ENCODE peak calls at places on chromosomes 5 and 9, in six cellular contexts. D is cardiac fibroblast, B is fibroblast of the aortic adventitia, O is psoas muscle, S is cardiac muscle cell, L is ovary. T is an unnamed sample.
A peak's percentile ranks its signal among the peaks of the same experiment; 100 is the strongest.

GRCh38 chr9:36597412-36598178 is 24.9 kb downstream of the MELK start:
- DNase-seq in D (peak; percentile 73), B (peak; percentile 80), O (no peak), S (peak; percentile 78), L (no peak), T (no peak)

GRCh38 chr5:143772621-143773020 is 39.3 kb upstream of the HMHB1 start:
- DNase-seq in D (no peak), B (peak; percentile 57), O (no peak), S (no peak), L (no peak), T (no peak)

GRCh38 chr9:75664597-75664996 is 225.9 kb upstream of the PCSK5 start:
- DNase-seq in D (no peak), B (no peak), O (no peak), S (no peak), L (no peak), T (no peak)

GRCh38 chr5:159864885-159865622 is 51.2 kb upstream of the ADRA1B start:
- DNase-seq in D (peak; percentile 65), B (peak; percentile 94), O (no peak), S (peak; percentile 78), L (no peak), T (no peak)

GRCh38 chr9:76932778-76933177 is 26.9 kb upstream of the PRUNE2 start:
- DNase-seq in D (peak; percentile 72), B (peak; percentile 84), O (no peak), S (peak; percentile 76), L (no peak), T (no peak)

GRCh38 chr5:168165221-168165965 is 126.1 kb upstream of the WWC1 start:
- DNase-seq in D (no peak), B (no peak), O (no peak), S (no peak), L (no peak), T (no peak)

GRCh38 chr5:27124590-27124989 is 86.2 kb upstream of the CDH9 start:
- DNase-seq in D (peak; percentile 49), B (peak; percentile 12), O (no peak), S (peak; percentile 66), L (no peak), T (no peak)

GRCh38 chr9:37729499-37729898 is 24.1 kb upstream of the TRMT10B start:
- DNase-seq in D (no peak), B (no peak), O (no peak), S (no peak), L (no peak), T (no peak)

GRCh38 chr5:157532022-157532421 is 43.6 kb downstream of the ADAM19 start:
- DNase-seq in D (no peak), B (no peak), O (no peak), S (no peak), L (no peak), T (no peak)

GRCh38 chr5:180595381-180596114 is 4.2 kb upstream of the SCGB3A1 start:
- DNase-seq in D (no peak), B (no peak), O (no peak), S (no peak), L (no peak), T (no peak)

GRCh38 chr5:67770431-67771025 is 445.0 kb upstream of the PIK3R1 start:
- DNase-seq in D (peak; percentile 12), B (peak; percentile 60), O (no peak), S (peak; percentile 32), L (no peak), T (no peak)

GRCh38 chr9:14302405-14302804 is 11.5 kb downstream of the NFIB start:
- DNase-seq in D (peak; percentile 26), B (peak; percentile 53), O (no peak), S (no peak), L (no peak), T (no peak)

GRCh38 chr9:109940536-109940935 is 160.5 kb downstream of the PALM2AKAP2 start:
- DNase-seq in D (no peak), B (no peak), O (no peak), S (no peak), L (no peak), T (no peak)

GRCh38 chr5:180197016-180197702 is 11.9 kb downstream of the RASGEF1C start:
- DNase-seq in D (no peak), B (no peak), O (no peak), S (no peak), L (no peak), T (no peak)

GRCh38 chr9:37730256-37730655 is 23.3 kb upstream of the TRMT10B start:
- DNase-seq in D (no peak), B (no peak), O (no peak), S (no peak), L (no peak), T (no peak)

GRCh38 chr5:127206320-127207113 is 84.1 kb upstream of the MEGF10 start:
- DNase-seq in D (peak; percentile 98), B (peak; percentile 95), O (no peak), S (peak; percentile 85), L (no peak), T (no peak)

GRCh38 chr5:159010611-159011497 is 88.9 kb downstream of the EBF1 start:
- DNase-seq in D (peak; percentile 67), B (peak; percentile 51), O (no peak), S (peak; percentile 51), L (no peak), T (no peak)

GRCh38 chr5:89728750-89729149 is 680.8 kb downstream of the CETN3 start:
- DNase-seq in D (peak; percentile 78), B (peak; percentile 95), O (peak; percentile 39), S (peak; percentile 91), L (peak; percentile 64), T (peak; percentile 63)

DNA sequence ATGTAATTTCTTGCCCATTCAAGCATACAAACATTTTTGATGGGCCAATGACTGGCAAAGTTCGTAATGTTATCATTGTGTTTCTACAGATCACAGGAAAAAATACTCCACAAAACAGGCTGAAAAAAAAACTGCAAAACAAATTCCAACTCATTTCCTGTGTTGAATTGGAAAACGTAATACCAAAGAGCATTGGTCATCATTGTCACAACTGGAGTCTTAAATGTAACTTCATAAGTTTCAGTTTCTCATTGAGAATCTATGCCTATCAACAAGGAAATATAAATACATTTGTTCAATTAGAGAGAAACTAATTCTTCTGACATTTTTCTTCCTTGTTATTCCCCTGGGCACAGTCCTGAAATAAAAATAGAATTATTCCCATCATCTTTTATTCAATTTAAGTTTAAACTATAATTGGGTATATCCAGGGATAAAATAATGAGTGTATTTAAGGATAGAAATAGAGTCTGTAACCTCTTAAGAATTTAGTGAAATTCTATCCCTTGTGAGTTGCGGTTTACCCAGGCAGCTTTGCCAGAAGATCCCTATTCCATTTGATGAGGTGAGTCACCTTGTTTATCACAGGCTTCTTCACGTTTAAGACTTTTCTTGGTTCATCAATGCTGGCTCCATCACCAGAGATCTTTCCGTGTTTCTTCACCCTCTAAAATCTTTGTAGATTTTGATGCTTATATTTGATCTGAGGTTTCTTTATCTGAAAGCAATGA is 112.7 kb upstream of the ITGA1 start:
- DNase-seq in D (peak; percentile 92), B (peak; percentile 36), O (no peak), S (peak; percentile 54), L (no peak), T (no peak)
- H3K4me3 ChIP-seq in D (no peak overlapping the region), B (no peak overlapping the region), O (no peak overlapping the region), S (no peak overlapping the region), L (no peak overlapping the region), T (no peak overlapping the region)

DNA sequence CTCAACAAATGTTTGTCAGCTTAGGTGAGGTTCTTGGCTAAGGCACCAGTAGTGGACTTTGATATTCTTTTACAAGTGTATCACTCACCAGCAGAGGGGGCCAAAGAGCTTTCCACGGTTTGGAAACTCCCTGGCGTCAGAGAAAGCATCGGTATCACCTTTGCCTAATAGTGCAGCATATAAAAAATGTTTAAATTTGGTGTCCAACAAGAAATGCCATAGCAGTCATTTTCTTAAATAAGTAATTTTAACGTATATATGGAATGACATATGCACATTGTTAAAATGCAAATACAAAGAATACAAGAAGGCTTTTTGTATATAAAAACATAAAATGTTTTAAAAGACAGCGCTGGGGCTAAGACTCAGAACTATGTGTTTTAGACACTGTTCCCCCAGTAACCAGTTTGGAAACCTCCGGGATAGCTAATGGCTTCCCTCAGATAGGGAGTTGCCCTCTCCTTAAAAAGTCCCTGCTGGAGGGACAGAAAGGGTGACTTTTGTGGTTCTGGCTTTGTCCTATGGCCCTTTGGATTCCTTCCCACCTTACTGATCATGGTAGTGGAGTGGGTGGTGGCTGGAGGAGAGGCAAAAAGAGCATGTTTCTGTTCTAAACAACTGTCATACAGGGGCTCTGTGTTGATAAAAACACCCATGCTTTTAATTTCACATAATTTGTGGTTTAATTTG is 124.6 kb downstream of the GPBP1 start:
- DNase-seq in D (peak; percentile 92), B (peak; percentile 95), O (peak; percentile 79), S (peak; percentile 93), L (peak; percentile 78), T (peak; percentile 53)
- H3K4me3 ChIP-seq in D (no peak overlapping the region), B (no peak overlapping the region), O (no peak overlapping the region), S (no peak overlapping the region), L (no peak overlapping the region), T (no peak overlapping the region)

DNA sequence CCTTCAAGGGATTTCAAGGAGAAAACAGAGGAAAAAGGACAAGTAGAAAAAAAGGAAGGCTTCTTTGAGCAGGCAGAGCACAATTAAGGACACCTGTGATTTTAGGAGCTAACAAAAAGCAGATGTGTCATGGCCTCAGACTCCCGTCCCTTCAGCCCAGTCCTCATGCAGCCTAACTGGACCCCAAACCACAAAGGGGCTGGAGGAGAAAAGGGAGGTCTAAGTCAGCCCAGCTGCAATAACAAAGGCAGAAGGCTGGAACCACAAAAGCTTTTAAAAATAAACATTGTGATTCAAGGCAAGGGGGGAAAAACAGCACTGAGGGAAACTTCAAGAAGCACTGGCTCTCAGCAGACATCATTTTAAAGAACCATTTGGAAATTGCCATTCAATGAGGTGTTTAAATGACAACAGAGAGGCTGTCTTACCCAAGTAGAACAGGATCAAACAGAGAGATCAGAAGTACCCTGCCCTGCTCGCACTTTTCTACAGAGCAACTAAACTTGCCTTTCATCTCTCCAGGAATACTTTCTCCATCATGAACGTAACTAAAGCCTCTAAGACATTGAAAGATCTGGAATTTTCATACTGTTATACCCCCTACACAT is 89.3 kb downstream of the SEMA5A start:
- DNase-seq in D (peak; percentile 68), B (peak; percentile 74), O (no peak), S (no peak), L (no peak), T (no peak)
- H3K4me3 ChIP-seq in D (no peak overlapping the region), B (no peak overlapping the region), O (no peak overlapping the region), S (no peak overlapping the region), L (no peak overlapping the region), T (no peak overlapping the region)

GRCh38 chr5:6684075-6684474 is 29.2 kb upstream of the TENT4A start:
- DNase-seq in D (no peak), B (no peak), O (no peak), S (no peak), L (no peak), T (no peak)

GRCh38 chr5:6683241-6683640 is 30.0 kb upstream of the TENT4A start:
- DNase-seq in D (no peak), B (no peak), O (no peak), S (no peak), L (no peak), T (no peak)

GRCh38 chr5:6686501-6686900 is 26.7 kb upstream of the TENT4A start:
- DNase-seq in D (no peak), B (no peak), O (no peak), S (no peak), L (no peak), T (no peak)

GRCh38 chr5:6687501-6687900 is 25.7 kb upstream of the TENT4A start:
- DNase-seq in D (no peak), B (no peak), O (no peak), S (no peak), L (no peak), T (no peak)

DNA sequence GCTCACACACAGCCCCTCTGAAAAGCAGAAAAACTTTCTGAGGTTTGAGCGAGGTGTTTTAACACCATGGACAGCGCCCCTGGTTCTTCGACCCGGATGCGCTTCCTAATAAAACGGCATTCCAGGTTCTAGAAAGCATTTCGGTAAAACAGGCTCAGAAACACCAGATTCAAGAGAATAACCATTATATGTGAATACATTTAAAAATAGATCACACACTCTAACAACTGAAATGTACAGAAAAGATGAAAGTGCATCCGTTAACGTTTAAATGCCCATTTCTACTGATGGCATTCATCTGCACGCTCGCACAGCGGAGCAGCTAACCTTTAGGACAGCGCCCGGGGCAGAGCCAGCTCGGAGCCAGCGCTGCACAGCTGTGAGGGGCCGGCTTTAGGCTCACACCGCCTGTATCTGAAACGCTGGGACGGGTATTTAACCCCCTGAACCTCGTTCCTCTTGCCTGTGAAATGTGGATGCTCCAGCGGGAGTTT is 26.3 kb upstream of the TENT4A start:
- DNase-seq in D (peak; percentile 63), B (peak; percentile 69), O (no peak), S (peak; percentile 67), L (peak; percentile 50), T (no peak)
- H3K4me3 ChIP-seq in D (peak overlapping the region; percentile 33), B (peak overlapping the region; percentile 53), O (peak overlapping the region; percentile 56), S (peak overlapping the region; percentile 35), L (no peak overlapping the region), T (no peak overlapping the region)